ENCODE peak calls at places on chromosomes 1 and 21, in four cellular contexts. One of them, this sample, is unnamed.

GRCh38 chr1:81819613-81820012 is 18.9 kb downstream of the ADGRL2 start:
- DNase-seq in heart right ventricle: no peak
- DNase-seq in naive B cell: no peak
- DNase-seq in epithelial cell of esophagus: no peak
- DNase-seq in this sample: no peak

GRCh38 chr1:27057801-27058647 is 45.4 kb upstream of the TENT5B start:
- DNase-seq in heart right ventricle: no peak
- DNase-seq in naive B cell: no peak
- DNase-seq in epithelial cell of esophagus: no peak
- DNase-seq in this sample: no peak

GRCh38 chr1:201506573-201507567 is at the start of gene CSRP1:
- DNase-seq in heart right ventricle: peak; percentile 89
- DNase-seq in naive B cell: peak; percentile 69
- DNase-seq in epithelial cell of esophagus: peak; percentile 87
- DNase-seq in this sample: peak; percentile 53

GRCh38 chr1:51314974-51315373 is 15.4 kb downstream of the TTC39A start:
- DNase-seq in heart right ventricle: no peak
- DNase-seq in naive B cell: no peak
- DNase-seq in epithelial cell of esophagus: peak; percentile 76
- DNase-seq in this sample: no peak

GRCh38 chr1:40344597-40344996 is 27.5 kb upstream of the COL9A2 start:
- DNase-seq in heart right ventricle: peak; percentile 33
- DNase-seq in naive B cell: peak; percentile 38
- DNase-seq in epithelial cell of esophagus: peak; percentile 37
- DNase-seq in this sample: peak; percentile 26

GRCh38 chr1:56710646-56711045 is 65.5 kb downstream of the PRKAA2 start:
- DNase-seq in heart right ventricle: no peak
- DNase-seq in naive B cell: no peak
- DNase-seq in epithelial cell of esophagus: peak; percentile 75
- DNase-seq in this sample: no peak

GRCh38 chr1:56977910-56978309 is 12.1 kb upstream of the C8B start:
- DNase-seq in heart right ventricle: no peak
- DNase-seq in naive B cell: no peak
- DNase-seq in epithelial cell of esophagus: no peak
- DNase-seq in this sample: no peak

GRCh38 chr1:52970149-52970548 is 43.1 kb downstream of the SCP2 start:
- DNase-seq in heart right ventricle: no peak
- DNase-seq in naive B cell: no peak
- DNase-seq in epithelial cell of esophagus: peak; percentile 22
- DNase-seq in this sample: no peak

GRCh38 chr21:21631961-21632360 is 633.8 kb downstream of the NCAM2 start:
- DNase-seq in heart right ventricle: peak; percentile 7
- DNase-seq in naive B cell: no peak
- DNase-seq in epithelial cell of esophagus: no peak
- DNase-seq in this sample: no peak

GRCh38 chr1:162141273-162142023 is 72.0 kb downstream of the NOS1AP start:
- DNase-seq in heart right ventricle: no peak
- DNase-seq in naive B cell: no peak
- DNase-seq in epithelial cell of esophagus: peak; percentile 78
- DNase-seq in this sample: no peak

GRCh38 chr1:117600966-117601365 is 4.9 kb upstream of the TENT5C start:
- DNase-seq in heart right ventricle: no peak
- DNase-seq in naive B cell: no peak
- DNase-seq in epithelial cell of esophagus: no peak
- DNase-seq in this sample: peak; percentile 70

GRCh38 chr1:244092293-244093264 is 41.5 kb downstream of the ZBTB18 start:
- DNase-seq in heart right ventricle: no peak
- DNase-seq in naive B cell: no peak
- DNase-seq in epithelial cell of esophagus: no peak
- DNase-seq in this sample: no peak

GRCh38 chr21:34128674-34129038 is 55.3 kb downstream of the MRPS6 start:
- DNase-seq in heart right ventricle: no peak
- DNase-seq in naive B cell: no peak
- DNase-seq in epithelial cell of esophagus: no peak
- DNase-seq in this sample: no peak

GRCh38 chr21:25733859-25734653 is 648 bp downstream of the ATP5PF start:
- DNase-seq in heart right ventricle: peak; percentile 39
- DNase-seq in naive B cell: no peak
- DNase-seq in epithelial cell of esophagus: peak; percentile 27
- DNase-seq in this sample: no peak

GRCh38 chr1:206794294-206794908 is 22.1 kb upstream of the IL10 start:
- DNase-seq in heart right ventricle: no peak
- DNase-seq in naive B cell: peak; percentile 43
- DNase-seq in epithelial cell of esophagus: no peak
- DNase-seq in this sample: no peak

GRCh38 chr1:103146143-103146542 is 37.8 kb upstream of the COL11A1 start:
- DNase-seq in heart right ventricle: no peak
- DNase-seq in naive B cell: no peak
- DNase-seq in epithelial cell of esophagus: no peak
- DNase-seq in this sample: no peak

GRCh38 chr21:42969193-42969600 is 5.2 kb upstream of the PKNOX1 start:
- DNase-seq in heart right ventricle: no peak
- DNase-seq in naive B cell: no peak
- DNase-seq in epithelial cell of esophagus: no peak
- DNase-seq in this sample: no peak

GRCh38 chr21:25039461-25040380 is 567.6 kb downstream of the MRPL39 start:
- DNase-seq in heart right ventricle: no peak
- DNase-seq in naive B cell: peak; percentile 54
- DNase-seq in epithelial cell of esophagus: no peak
- DNase-seq in this sample: no peak

GRCh38 chr1:247447162-247447909 is 10.6 kb downstream of the OR2B11 start:
- DNase-seq in heart right ventricle: no peak
- DNase-seq in naive B cell: no peak
- DNase-seq in epithelial cell of esophagus: no peak
- DNase-seq in this sample: no peak

GRCh38 chr1:208047975-208048374 is 137.1 kb upstream of the CD34 start:
- DNase-seq in heart right ventricle: no peak
- DNase-seq in naive B cell: no peak
- DNase-seq in epithelial cell of esophagus: peak; percentile 39
- DNase-seq in this sample: no peak

GRCh38 chr1:178091986-178092745 is 1.7 kb upstream of the RASAL2 start:
- DNase-seq in heart right ventricle: no peak
- DNase-seq in naive B cell: no peak
- DNase-seq in epithelial cell of esophagus: peak; percentile 56
- DNase-seq in this sample: no peak

GRCh38 chr1:233695901-233696300 is 82.0 kb downstream of the KCNK1 start:
- DNase-seq in heart right ventricle: no peak
- DNase-seq in naive B cell: no peak
- DNase-seq in epithelial cell of esophagus: no peak
- DNase-seq in this sample: no peak

GRCh38 chr1:54671985-54672608 is 30.5 kb downstream of the MROH7 start:
- DNase-seq in heart right ventricle: no peak
- DNase-seq in naive B cell: peak; percentile 12
- DNase-seq in epithelial cell of esophagus: peak; percentile 66
- DNase-seq in this sample: no peak

GRCh38 chr1:231606712-231607111 is 19.9 kb upstream of the DISC1 start:
- DNase-seq in heart right ventricle: no peak
- DNase-seq in naive B cell: no peak
- DNase-seq in epithelial cell of esophagus: peak; percentile 74
- DNase-seq in this sample: no peak

This sample was measured in ascending aorta.